ENCODE peak calls at places on chromosome 15, in seven cellular contexts. E is mesendoderm, J is neuronal stem cell, Y is IMR-90, V is H9, O is H1, F is mesenchymal stem cell. D is an unnamed sample.

GRCh38 chr15:101070502-101071273 is 151.5 kb downstream of the LRRK1 start:
- DNase-seq in O (no peak), J (no peak), V (no peak), F (peak), E (no peak), Y (peak), D (no peak)

GRCh38 chr15:61057376-61057775 is 171.7 kb downstream of the RORA start:
- DNase-seq in E (no peak), J (no peak), F (no peak), V (no peak), O (no peak), Y (no peak), D (no peak)

GRCh38 chr15:84852212-84852611 is 32.2 kb upstream of the SLC28A1 start:
- DNase-seq in J (no peak), E (no peak), F (no peak), Y (no peak), V (no peak), O (no peak), D (no peak)

GRCh38 chr15:91469627-91470567 is 369.8 kb downstream of the SV2B start:
- DNase-seq in J (no peak), F (no peak), O (no peak), V (no peak), Y (no peak), E (no peak), D (no peak)

GRCh38 chr15:101215681-101216080 is 36.2 kb downstream of the CHSY1 start:
- DNase-seq in V (no peak), F (no peak), J (no peak), O (no peak), Y (no peak), E (no peak), D (no peak)

GRCh38 chr15:100114100-100114499 is 227.7 kb downstream of the ADAMTS17 start:
- DNase-seq in F (peak), J (no peak), V (no peak), O (no peak), Y (peak), E (no peak), D (peak)

GRCh38 chr15:60301024-60301423 is 96.8 kb downstream of the ANXA2 start:
- DNase-seq in V (no peak), Y (no peak), E (peak), J (no peak), O (no peak), F (no peak), D (no peak)

GRCh38 chr15:90959894-90960293 is 5.2 kb downstream of the RCCD1 start:
- DNase-seq in V (no peak), F (no peak), E (no peak), J (no peak), O (no peak), Y (peak), D (no peak)

GRCh38 chr15:99408236-99409096 is 157.2 kb downstream of the LRRC28 start:
- DNase-seq in E (no peak), O (no peak), J (no peak), V (no peak), F (no peak), Y (peak), D (no peak)

GRCh38 chr15:90141646-90142045 is 39.4 kb upstream of the IDH2 start:
- DNase-seq in V (no peak), E (no peak), Y (peak), F (peak), O (no peak), J (no peak), D (no peak)

GRCh38 chr15:74420193-74420905 is 13.4 kb downstream of the SEMA7A start:
- DNase-seq in V (no peak), F (no peak), E (no peak), Y (no peak), O (no peak), J (no peak), D (no peak)

GRCh38 chr15:23532019-23532418 is 33.5 kb upstream of the MKRN3 start:
- DNase-seq in E (no peak), F (no peak), V (no peak), Y (no peak), O (no peak), J (no peak), D (peak)

GRCh38 chr15:67850995-67851535 is 11.2 kb upstream of the RNU6-1 start:
- DNase-seq in F (no peak), O (no peak), E (no peak), Y (peak), V (no peak), J (no peak), D (peak)

GRCh38 chr15:94239474-94239873 is 8.1 kb downstream of the MCTP2 start:
- DNase-seq in Y (no peak), E (no peak), V (no peak), F (no peak), J (no peak), O (no peak), D (peak)

GRCh38 chr15:100730655-100731240 is 128.4 kb downstream of the ASB7 start:
- DNase-seq in F (no peak), V (no peak), Y (no peak), E (no peak), O (no peak), J (no peak), D (no peak)

GRCh38 chr15:70424937-70425411 is 327.3 kb upstream of the TLE3 start:
- DNase-seq in O (no peak), F (no peak), E (no peak), J (no peak), Y (no peak), V (no peak), D (no peak)

GRCh38 chr15:76390571-76390970 is 54.0 kb downstream of the ISL2 start:
- DNase-seq in Y (no peak), J (no peak), V (no peak), O (no peak), E (no peak), F (no peak), D (no peak)

GRCh38 chr15:84983299-84983698 is 1.6 kb downstream of the PDE8A start:
- DNase-seq in Y (no peak), E (no peak), F (no peak), J (no peak), V (no peak), O (no peak), D (no peak)

GRCh38 chr15:101156509-101157159 is 95.2 kb downstream of the CHSY1 start:
- DNase-seq in Y (peak), E (no peak), J (no peak), F (peak), V (no peak), O (no peak), D (peak)

GRCh38 chr15:80780416-80781221 is 1.4 kb downstream of the CEMIP start:
- DNase-seq in F (peak), Y (peak), E (peak), V (peak), O (peak), J (peak), D (no peak)

GRCh38 chr15:61839541-61839940 is 220.7 kb downstream of the VPS13C start:
- DNase-seq in J (no peak), V (no peak), E (no peak), O (no peak), Y (peak), F (peak), D (no peak)

GRCh38 chr15:43517354-43518072 is at the start of gene MAP1A:
- DNase-seq in F (peak), V (peak), J (no peak), O (no peak), E (peak), Y (peak), D (no peak)

GRCh38 chr15:47003568-47003967 is 713.7 kb upstream of the SEMA6D start:
- DNase-seq in O (no peak), V (no peak), E (peak), J (no peak), F (no peak), Y (no peak), D (no peak)

GRCh38 chr15:101373580-101373979 is 78.5 kb upstream of the SNRPA1 start:
- DNase-seq in Y (no peak), E (no peak), V (no peak), J (no peak), F (no peak), O (no peak), D (no peak)

GRCh38 chr15:97168704-97169475 is 791.6 kb upstream of the ARRDC4 start:
- DNase-seq in E (peak), Y (no peak), O (no peak), V (no peak), F (peak), J (no peak), D (peak)

GRCh38 chr15:52529289-52529929 is 729 bp upstream of the MYO5A start:
- DNase-seq in Y (no peak), J (peak), F (no peak), V (peak), O (no peak), E (peak), D (no peak)

GRCh38 chr15:98518823-98519561 is 129.3 kb upstream of the IGF1R start:
- DNase-seq in J (peak), F (peak), Y (peak), V (peak), E (peak), O (peak), D (peak)

GRCh38 chr15:31082771-31083393 is 18.6 kb downstream of the TRPM1 start:
- DNase-seq in F (no peak), J (no peak), E (no peak), Y (peak), O (no peak), V (no peak), D (no peak)

GRCh38 chr15:72285927-72286516 is 13.7 kb upstream of the PARP6 start:
- DNase-seq in F (peak), J (no peak), V (peak), O (peak), E (peak), Y (peak), D (peak)

GRCh38 chr15:52788099-52788986 is 1.8 kb downstream of the ONECUT1 start:
- DNase-seq in O (no peak), J (peak), V (peak), F (no peak), E (peak), Y (no peak), D (no peak)

GRCh38 chr15:76345269-76345879 is 8.8 kb downstream of the ISL2 start:
- DNase-seq in O (no peak), F (no peak), V (no peak), J (no peak), E (peak), Y (no peak), D (no peak)

GRCh38 chr15:99777144-99777543 is 43.9 kb upstream of the LYSMD4 start:
- DNase-seq in J (no peak), E (no peak), O (no peak), F (no peak), Y (no peak), V (no peak), D (no peak)

DNA sequence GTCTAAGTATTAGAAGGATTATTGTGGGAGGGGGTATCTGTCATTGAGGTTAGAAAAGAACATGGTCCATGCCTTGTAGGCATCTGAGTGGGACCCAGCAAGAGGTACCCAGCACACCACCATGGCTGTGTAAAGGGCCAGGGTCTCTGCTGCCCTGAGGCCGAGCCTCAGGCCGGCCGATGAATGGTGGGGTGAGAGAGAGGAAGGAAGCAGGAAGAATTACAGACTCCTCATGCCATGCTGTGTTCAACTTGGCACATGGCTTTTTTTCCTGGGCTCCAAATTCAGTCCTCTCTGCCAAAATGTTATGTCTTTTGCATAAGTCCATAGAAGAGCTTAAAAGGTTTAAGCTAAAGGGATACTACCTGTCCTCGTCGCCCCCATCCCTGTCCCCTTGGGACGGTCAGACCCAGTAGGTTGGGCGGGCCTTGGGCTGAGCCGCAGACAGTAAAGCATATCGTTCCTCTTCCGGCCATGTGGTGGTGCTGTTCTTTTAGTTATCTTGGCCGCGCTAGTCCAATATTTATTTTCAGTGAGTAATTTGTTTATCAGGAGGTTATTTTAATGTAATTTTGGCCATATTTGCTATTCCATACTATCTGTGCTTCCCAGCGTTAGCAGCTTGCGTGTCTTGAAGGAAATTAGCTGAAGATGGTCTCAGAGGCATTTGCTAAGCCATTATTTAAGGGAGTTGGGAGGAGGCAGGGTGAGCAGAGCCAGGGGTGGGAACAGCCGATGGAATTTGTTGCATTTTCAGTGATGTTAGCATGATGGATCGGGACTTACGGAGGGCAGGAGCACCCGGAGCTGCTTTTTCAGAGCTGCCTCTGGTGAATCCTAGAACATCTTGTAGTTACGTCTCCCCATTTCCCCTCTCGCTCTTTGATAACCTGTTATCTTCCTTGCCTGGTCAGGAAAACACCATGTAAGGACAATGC is 152.5 kb downstream of the AGBL1 start:
- DNase-seq in F (peak), O (no peak), J (peak), E (peak), V (peak), Y (no peak), D (peak)
- H2AK5ac ChIP-seq in F (no peak), O (no peak), J (no peak), E (no peak), V (no peak), Y (no peak), D (no peak)

DNA sequence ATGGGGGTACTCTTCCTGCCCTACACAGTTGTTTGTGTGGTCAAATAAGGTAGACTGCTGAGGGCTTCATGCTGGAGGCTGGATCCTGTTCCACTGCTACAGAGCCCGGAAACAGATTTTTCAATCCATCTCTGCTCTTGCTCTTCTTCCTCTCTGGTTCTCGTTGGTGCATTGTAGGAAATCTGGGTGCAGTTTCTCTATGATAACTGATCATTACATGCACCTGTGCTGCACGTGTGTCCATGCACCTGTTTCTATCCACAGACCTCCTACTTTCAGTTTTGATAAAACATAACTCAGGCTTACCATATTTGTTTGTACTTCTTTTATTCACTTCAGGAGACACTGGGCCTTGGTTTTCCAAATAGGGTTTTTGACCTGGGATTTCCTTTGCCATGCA is 21.3 kb downstream of the MINAR1 start:
- DNase-seq in J (no peak), V (no peak), Y (no peak), E (no peak), O (no peak), F (no peak), D (no peak)
- H2AK5ac ChIP-seq in J (no peak), V (no peak), Y (no peak), E (no peak), O (no peak), F (no peak), D (no peak)

DNA sequence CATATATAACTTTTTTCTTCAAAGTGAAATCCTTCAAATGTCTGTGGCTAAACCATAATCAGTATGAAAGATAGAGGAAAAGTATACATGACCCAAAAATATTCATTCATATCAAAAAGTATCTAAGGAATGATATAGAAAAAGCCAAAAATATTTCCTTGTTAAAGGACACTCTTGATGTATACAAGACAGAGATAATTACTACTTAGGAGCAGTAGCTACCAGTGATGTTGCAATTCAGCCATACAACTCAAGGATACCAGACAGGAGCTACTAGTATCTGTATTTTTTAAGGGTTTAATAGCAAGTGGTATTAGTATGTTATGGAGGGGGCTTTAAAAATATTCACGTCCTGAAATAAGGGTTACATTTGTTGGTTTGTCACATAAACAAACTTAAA is 37.0 kb downstream of the FBXL22 start:
- DNase-seq in Y (no peak), V (no peak), O (no peak), J (no peak), E (no peak), F (no peak), D (no peak)
- H2AK5ac ChIP-seq in Y (no peak), V (no peak), O (no peak), J (no peak), E (no peak), F (no peak), D (no peak)

GRCh38 chr15:39358441-39359041 is 222.3 kb upstream of the THBS1 start:
- DNase-seq in Y (peak), E (no peak), J (no peak), V (no peak), O (no peak), F (peak), D (no peak)

GRCh38 chr15:39361497-39361896 is 219.4 kb upstream of the THBS1 start:
- DNase-seq in Y (no peak), J (no peak), V (no peak), O (no peak), E (no peak), F (no peak), D (no peak)

GRCh38 chr15:39357478-39358268 is 223.2 kb upstream of the THBS1 start:
- DNase-seq in J (no peak), O (no peak), F (no peak), Y (no peak), V (no peak), E (no peak), D (no peak)

GRCh38 chr15:39360417-39360816 is 220.5 kb upstream of the THBS1 start:
- DNase-seq in F (no peak), E (no peak), V (no peak), Y (no peak), J (no peak), O (no peak), D (no peak)

DNA sequence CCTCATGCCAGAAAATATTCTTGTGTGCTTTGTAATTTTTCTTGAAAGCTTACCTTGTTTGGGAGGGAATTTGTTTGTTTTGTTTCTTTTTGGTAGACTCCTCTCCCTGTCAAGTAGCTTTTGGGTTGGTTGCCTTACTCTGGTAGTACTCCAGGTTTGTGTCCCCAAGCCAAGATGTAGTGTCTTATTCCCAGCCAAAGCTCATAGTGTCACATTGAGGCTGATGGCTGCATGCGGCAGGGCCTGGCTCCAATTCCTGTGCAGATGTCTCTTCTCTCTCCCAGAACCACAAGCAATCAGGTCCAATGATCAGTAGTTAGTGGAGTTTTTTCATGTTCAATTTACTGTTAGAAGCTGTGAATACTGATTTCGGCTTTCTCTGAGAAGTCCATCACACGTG is 221.1 kb upstream of the THBS1 start:
- DNase-seq in F (no peak), V (no peak), E (no peak), Y (no peak), O (no peak), J (no peak), D (no peak)
- H2AK5ac ChIP-seq in F (no peak), V (no peak), E (no peak), Y (peak), O (no peak), J (no peak), D (no peak)

GRCh38 chr15:33629647-33630046 is 318.9 kb downstream of the RYR3 start:
- DNase-seq in O (no peak), Y (no peak), E (no peak), F (no peak), V (no peak), J (no peak), D (no peak)
- H2AK5ac ChIP-seq in O (no peak), Y (no peak), E (no peak), F (no peak), V (no peak), J (no peak), D (no peak)

GRCh38 chr15:35717721-35718120 is 171.8 kb upstream of the DPH6 start:
- DNase-seq in E (peak), V (no peak), F (no peak), J (no peak), O (no peak), Y (no peak), D (no peak)
- H2AK5ac ChIP-seq in E (no peak), V (no peak), F (no peak), J (no peak), O (no peak), Y (no peak), D (no peak)

DNA sequence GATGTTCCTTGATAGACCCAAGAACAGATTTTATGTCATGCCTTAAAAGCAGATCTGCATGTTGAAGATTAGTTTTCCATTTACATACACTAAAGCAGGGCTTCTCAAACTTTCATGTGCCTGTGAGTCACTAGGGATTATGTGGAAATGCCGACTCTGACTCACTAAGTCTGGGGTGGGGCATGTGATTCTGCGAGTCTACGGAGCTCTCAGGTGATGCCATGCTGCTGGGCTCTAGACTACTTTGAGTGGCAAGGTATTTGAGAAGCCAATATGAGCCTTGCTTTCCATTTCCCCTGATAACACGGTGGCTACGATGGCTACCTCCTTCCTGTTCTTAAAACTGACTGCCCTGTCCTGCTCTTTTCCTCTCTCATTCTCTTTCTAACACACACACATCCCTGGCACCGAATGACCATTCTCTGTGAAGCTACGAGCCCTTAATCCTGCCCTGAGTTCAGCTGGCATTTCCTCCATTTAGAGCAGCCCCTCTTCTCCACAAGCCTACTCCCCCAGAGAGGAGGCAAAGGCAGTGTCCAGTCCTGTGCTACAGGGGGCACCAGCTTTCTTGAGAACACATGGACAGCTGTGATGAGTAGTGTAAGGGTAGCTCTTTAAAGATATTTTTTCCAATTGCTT is 39.7 kb upstream of the PYGO1 start:
- DNase-seq in V (no peak), F (peak), E (peak), J (no peak), O (no peak), Y (peak), D (peak)
- H2AK5ac ChIP-seq in V (no peak), F (peak), E (no peak), J (no peak), O (no peak), Y (peak), D (no peak)

GRCh38 chr15:25534293-25534692 is 95.5 kb upstream of the UBE3A start:
- DNase-seq in V (no peak), E (no peak), J (no peak), Y (no peak), O (no peak), F (no peak), D (no peak)
- H2AK5ac ChIP-seq in V (no peak), E (no peak), J (no peak), Y (no peak), O (no peak), F (no peak), D (no peak)